ENCODE peak calls at places on chromosomes 11 and 22, in nine cellular contexts. R, D, H, N, Q, F, Z, A and O are unnamed samples.

GRCh38 chr11:132430352-132431091 is 1060.1 kb downstream of the NTM start:
- DNase-seq in R (no peak), D (no peak), H (no peak), N (peak), Q (no peak), F (no peak), Z (peak), A (peak), O (no peak)

GRCh38 chr11:101666916-101667315 is 83.1 kb upstream of the TRPC6 start:
- DNase-seq in R (no peak), D (no peak), H (no peak), N (no peak), Q (no peak), F (no peak), Z (no peak), A (no peak), O (no peak)

GRCh38 chr11:115422013-115422697 is 82.1 kb downstream of the CADM1 start:
- DNase-seq in R (no peak), D (no peak), H (no peak), N (no peak), Q (no peak), F (no peak), Z (no peak), A (peak), O (no peak)

GRCh38 chr11:91871791-91872190 is 352.8 kb upstream of the FAT3 start:
- DNase-seq in R (no peak), D (no peak), H (no peak), N (no peak), Q (no peak), F (no peak), Z (no peak), A (peak), O (no peak)

GRCh38 chr11:61587951-61588695 is 7.2 kb upstream of the SYT7 start:
- DNase-seq in R (peak), D (peak), H (peak), N (no peak), Q (peak), F (peak), Z (peak), A (peak), O (peak)

GRCh38 chr11:86592047-86592564 is 80.3 kb downstream of the ME3 start:
- DNase-seq in R (no peak), D (no peak), H (no peak), N (peak), Q (peak), F (no peak), Z (peak), A (peak), O (no peak)

GRCh38 chr11:2862950-2863618 is 22.5 kb downstream of the CDKN1C start:
- DNase-seq in R (no peak), D (no peak), H (no peak), N (no peak), Q (no peak), F (no peak), Z (peak), A (no peak), O (no peak)

GRCh38 chr22:45448431-45448830 is 34.9 kb downstream of the RIBC2 start:
- DNase-seq in R (no peak), D (no peak), H (no peak), N (peak), Q (no peak), F (no peak), Z (peak), A (no peak), O (no peak)

GRCh38 chr11:126627376-126627775 is 271.9 kb downstream of the ST3GAL4 start:
- DNase-seq in R (no peak), D (no peak), H (no peak), N (no peak), Q (no peak), F (no peak), Z (no peak), A (peak), O (no peak)

GRCh38 chr11:1761857-1762536 is 1.7 kb downstream of the CTSD start:
- DNase-seq in R (no peak), D (no peak), H (no peak), N (no peak), Q (no peak), F (no peak), Z (no peak), A (no peak), O (no peak)

GRCh38 chr11:134512791-134513538 is 100.9 kb upstream of the B3GAT1 start:
- DNase-seq in R (no peak), D (no peak), H (no peak), N (no peak), Q (no peak), F (no peak), Z (no peak), A (no peak), O (no peak)

GRCh38 chr22:11253000-11253511 is 4274.9 kb upstream of the OR11H1 start:
- DNase-seq in R (no peak), D (no peak), H (no peak), N (no peak), Q (no peak), F (no peak), Z (no peak), A (no peak), O (peak)

GRCh38 chr11:130433357-130433756 is 4.9 kb upstream of the ADAMTS8 start:
- DNase-seq in R (no peak), D (no peak), H (no peak), N (peak), Q (no peak), F (no peak), Z (no peak), A (no peak), O (no peak)

GRCh38 chr11:6686006-6686405 is 2.9 kb upstream of the MRPL17 start:
- DNase-seq in R (no peak), D (no peak), H (no peak), N (no peak), Q (no peak), F (no peak), Z (no peak), A (no peak), O (no peak)

GRCh38 chr22:42074153-42074750 is at the start of gene PHETA2:
- DNase-seq in R (peak), D (peak), H (peak), N (peak), Q (peak), F (no peak), Z (peak), A (peak), O (no peak)

GRCh38 chr22:17370036-17370765 is 941 bp downstream of the CECR2 start:
- DNase-seq in R (no peak), D (no peak), H (no peak), N (peak), Q (no peak), F (no peak), Z (peak), A (peak), O (no peak)

GRCh38 chr11:45983471-45983845 is 61.0 kb downstream of the LARGE2 start:
- DNase-seq in R (no peak), D (no peak), H (no peak), N (no peak), Q (no peak), F (no peak), Z (peak), A (peak), O (no peak)

GRCh38 chr11:123479048-123479837 is 49.2 kb downstream of the GRAMD1B start:
- DNase-seq in R (no peak), D (no peak), H (no peak), N (no peak), Q (no peak), F (no peak), Z (no peak), A (no peak), O (peak)

GRCh38 chr11:14454861-14455632 is 44.6 kb downstream of the COPB1 start:
- DNase-seq in R (no peak), D (no peak), H (no peak), N (peak), Q (peak), F (no peak), Z (no peak), A (peak), O (peak)

GRCh38 chr11:27372159-27372558 is 9.1 kb upstream of the CCDC34 start:
- DNase-seq in R (no peak), D (no peak), H (no peak), N (no peak), Q (no peak), F (no peak), Z (no peak), A (no peak), O (no peak)

GRCh38 chr11:130122141-130122575 is 37.4 kb upstream of the ST14 start:
- DNase-seq in R (no peak), D (no peak), H (no peak), N (no peak), Q (no peak), F (no peak), Z (no peak), A (no peak), O (no peak)

GRCh38 chr11:62337682-62338181 is 484 bp downstream of the ASRGL1 start:
- DNase-seq in R (no peak), D (peak), H (no peak), N (no peak), Q (peak), F (peak), Z (peak), A (peak), O (no peak)